ENCODE peak calls at places on chromosomes 11 and 22, in eight cellular contexts. T is GM12865, V is epithelial cell of proximal tubule, N is thoracic aorta, K is foreskin fibroblast, D is GM10248, Z is Calu3, J is brain microvascular endothelial cell. O is an unnamed sample.
A peak's percentile ranks its signal among the peaks of the same experiment; 100 is the strongest.

GRCh38 chr22:36461665-36462474 is 19.6 kb downstream of the TXN2 start:
- DNase-seq in K (no peak), Z (peak; percentile 81), D (no peak), N (peak; percentile 70), T (no peak), J (peak; percentile 86), V (peak; percentile 91), O (peak; percentile 97)

GRCh38 chr11:61532136-61533038 is 23.8 kb downstream of the LRRC10B start:
- DNase-seq in N (no peak), D (peak; percentile 85), K (no peak), T (peak; percentile 35), J (no peak), V (no peak), Z (peak; percentile 63), O (no peak)

GRCh38 chr11:130086627-130087026 is 16.9 kb downstream of the APLP2 start:
- DNase-seq in N (no peak), J (no peak), D (no peak), Z (no peak), K (no peak), T (no peak), V (no peak), O (no peak)

GRCh38 chr11:118911880-118912741 is 13.6 kb downstream of the BCL9L start:
- DNase-seq in K (peak; percentile 90), Z (peak; percentile 86), V (no peak), J (peak; percentile 91), T (peak; percentile 49), N (peak; percentile 80), D (no peak), O (peak; percentile 82)

GRCh38 chr11:122755409-122755808 is 82.9 kb upstream of the CRTAM start:
- DNase-seq in T (no peak), Z (no peak), K (no peak), D (no peak), N (no peak), J (no peak), V (no peak), O (no peak)

GRCh38 chr22:30204742-30205111 is 41.8 kb downstream of the LIF start:
- DNase-seq in T (no peak), K (peak; percentile 88), N (no peak), D (no peak), Z (no peak), J (no peak), V (no peak), O (no peak)

GRCh38 chr22:29109853-29110252 is 37.0 kb downstream of the KREMEN1 start:
- DNase-seq in N (no peak), D (no peak), Z (no peak), K (peak; percentile 46), V (no peak), J (no peak), T (no peak), O (no peak)

GRCh38 chr22:40491990-40492631 is 121.7 kb downstream of the SGSM3 start:
- DNase-seq in N (no peak), J (peak; percentile 23), T (peak; percentile 92), Z (no peak), K (no peak), D (peak; percentile 76), V (no peak), O (no peak)

GRCh38 chr11:105838668-105839403 is 183.2 kb downstream of the MSANTD4 start:
- DNase-seq in K (peak; percentile 73), Z (no peak), T (no peak), V (peak; percentile 47), J (peak; percentile 70), N (no peak), D (no peak), O (peak; percentile 65)

GRCh38 chr22:25380141-25380747 is 160.8 kb downstream of the CRYBB2 start:
- DNase-seq in T (no peak), D (no peak), V (no peak), J (no peak), N (no peak), Z (no peak), K (no peak), O (no peak)

GRCh38 chr11:28289444-28289843 is 181.3 kb downstream of the METTL15 start:
- DNase-seq in V (no peak), K (no peak), N (no peak), Z (no peak), D (no peak), T (no peak), J (peak; percentile 22), O (no peak)

GRCh38 chr11:83006877-83007330 is 64.8 kb downstream of the RAB30 start:
- DNase-seq in D (peak; percentile 59), V (no peak), Z (no peak), T (peak; percentile 76), J (no peak), N (no peak), K (no peak), O (no peak)

GRCh38 chr22:30325724-30326703 is 727 bp downstream of the TBC1D10A start:
- DNase-seq in N (no peak), J (no peak), V (no peak), Z (peak; percentile 28), K (no peak), D (peak; percentile 51), T (peak; percentile 57), O (no peak)

GRCh38 chr11:74948546-74948897 is 369 bp downstream of the XRRA1 start:
- DNase-seq in K (no peak), N (no peak), Z (no peak), V (no peak), T (no peak), D (no peak), J (no peak), O (no peak)

GRCh38 chr22:40176921-40177737 is 596 bp upstream of the TNRC6B start:
- DNase-seq in N (no peak), D (no peak), K (peak; percentile 70), J (peak; percentile 64), T (peak; percentile 83), Z (peak; percentile 61), V (no peak), O (no peak)

GRCh38 chr11:119742263-119742861 is 13.4 kb upstream of the NECTIN1 start:
- DNase-seq in D (no peak), V (no peak), K (no peak), Z (no peak), T (no peak), J (no peak), N (no peak), O (no peak)

GRCh38 chr11:84780689-84781293 is 846.4 kb downstream of the DLG2 start:
- DNase-seq in N (no peak), D (no peak), T (peak; percentile 5), V (peak; percentile 10), K (no peak), J (peak; percentile 2), Z (no peak), O (no peak)

GRCh38 chr11:2517386-2518064 is 72.7 kb downstream of the KCNQ1 start:
- DNase-seq in N (no peak), J (no peak), T (no peak), D (no peak), Z (no peak), V (no peak), K (no peak), O (no peak)

GRCh38 chr22:31556627-31557203 is 60.4 kb downstream of the SFI1 start:
- DNase-seq in J (peak; percentile 27), D (no peak), N (no peak), T (peak; percentile 38), Z (peak; percentile 19), K (peak; percentile 31), V (no peak), O (no peak)

GRCh38 chr11:121996574-121996973 is 119.4 kb downstream of the BLID start:
- DNase-seq in Z (no peak), J (no peak), T (no peak), D (no peak), V (no peak), N (no peak), K (peak; percentile 34), O (no peak)

GRCh38 chr11:18457435-18457834 is 1.8 kb downstream of the LDHAL6A start:
- DNase-seq in V (no peak), D (no peak), N (no peak), Z (no peak), K (no peak), J (no peak), T (no peak), O (no peak)

GRCh38 chr11:114027941-114028340 is 31.6 kb upstream of the ZBTB16 start:
- DNase-seq in J (no peak), D (no peak), T (no peak), V (no peak), Z (no peak), N (no peak), K (no peak), O (no peak)
- TF ChIP-seq CTCF in J (no peak), D (no peak), T (no peak), V (peak; percentile 31), Z (no peak), N (no peak), K (no peak), O (no peak)

DNA sequence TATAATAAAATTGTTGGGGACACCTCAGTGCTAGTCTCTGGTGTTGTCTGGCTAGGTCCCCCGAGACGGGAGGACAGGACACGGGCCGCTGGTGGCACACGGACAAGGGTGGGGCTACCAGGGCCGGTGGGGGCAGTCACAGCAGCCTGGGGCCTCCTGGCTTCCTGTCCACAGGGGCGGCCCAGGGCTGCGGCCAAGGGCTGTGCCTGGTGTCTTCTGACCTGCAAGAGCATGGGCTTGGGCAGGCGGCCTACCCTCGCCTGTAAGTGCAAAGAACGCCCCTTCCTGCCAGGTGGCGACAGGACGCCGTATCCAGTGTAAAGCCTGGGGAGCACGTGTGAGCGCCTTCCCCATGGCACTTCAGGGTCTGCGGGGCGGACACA is 3.6 kb downstream of the LRFN4 start:
- DNase-seq in V (no peak), T (no peak), J (no peak), D (no peak), K (no peak), N (no peak), Z (no peak), O (no peak)
- TF ChIP-seq CTCF in V (no peak), T (no peak), J (no peak), D (no peak), K (no peak), N (no peak), Z (no peak), O (no peak)

DNA sequence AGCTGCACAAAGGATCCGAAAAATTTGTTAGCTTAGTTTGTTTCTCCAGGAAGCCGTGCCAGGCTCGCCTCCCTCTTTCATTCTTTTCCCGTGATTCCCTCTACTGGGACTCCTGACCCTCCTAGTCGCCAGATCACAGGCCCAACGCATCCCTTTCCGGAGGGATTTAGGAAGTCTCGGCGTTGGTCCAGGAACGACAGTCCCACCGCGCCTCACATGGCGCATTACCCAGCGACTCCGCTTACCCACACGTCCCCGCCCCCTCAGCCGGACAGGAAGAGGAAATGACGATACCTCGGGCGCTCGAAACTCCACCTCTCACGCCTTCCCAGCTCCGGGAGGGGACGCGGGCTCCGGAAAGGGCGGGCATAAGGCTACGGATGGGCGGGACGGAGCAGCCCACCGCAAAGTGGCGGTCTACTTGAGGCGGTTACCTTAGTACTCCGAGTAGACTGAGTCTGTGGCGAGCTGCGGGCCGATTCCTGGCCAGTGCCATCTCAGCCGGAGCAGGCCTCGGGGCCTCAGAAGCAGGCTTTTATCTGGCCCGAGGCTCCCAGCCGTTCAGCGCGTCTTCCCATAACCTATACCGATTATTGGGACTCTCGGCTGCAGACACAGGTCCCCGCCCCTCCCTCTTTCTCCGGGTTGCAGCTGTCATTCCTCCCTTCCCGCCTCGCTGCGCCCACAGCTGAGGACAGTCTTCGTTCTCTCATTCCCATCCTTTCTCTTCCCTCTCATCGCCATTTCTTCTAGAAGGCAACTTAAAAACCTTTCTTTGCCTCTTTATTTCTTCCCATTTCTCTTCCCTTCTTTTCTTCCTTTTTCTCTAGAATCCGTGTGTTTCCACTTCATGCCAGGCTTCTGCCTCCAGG is at the start of gene CCDC15:
- DNase-seq in T (peak; percentile 97), Z (peak; percentile 92), D (peak; percentile 93), N (peak; percentile 95), V (peak; percentile 60), K (peak; percentile 97), J (peak; percentile 95), O (peak; percentile 90)
- TF ChIP-seq CTCF in T (no peak), Z (no peak), D (no peak), N (no peak), V (no peak), K (no peak), J (no peak), O (no peak)

GRCh38 chr22:37782340-37783168 is 25.2 kb upstream of the GCAT start:
- DNase-seq in D (no peak), T (no peak), Z (peak; percentile 28), K (peak; percentile 85), N (no peak), V (no peak), J (no peak), O (no peak)
- TF ChIP-seq CTCF in D (no peak), T (no peak), Z (peak; percentile 34), K (peak; percentile 16), N (no peak), V (peak; percentile 29), J (peak; percentile 41), O (peak; percentile 15)

O was measured in kidney epithelial cell.